ENCODE peak calls at places on chromosome 11, in five cellular contexts. T is foreskin fibroblast, C is transverse colon, Q is pancreas, J is left ventricle myocardium inferior. F is an unnamed sample.

GRCh38 chr11:122170815-122171475 is 54.9 kb upstream of the BLID start:
- DNase-seq in C (no peak), Q (no peak), J (no peak), T (peak; percentile 94), F (no peak)

GRCh38 chr11:124202951-124203350 is 19.8 kb downstream of the OR10D3 start:
- DNase-seq in J (no peak), Q (no peak), T (no peak), C (no peak), F (no peak)

GRCh38 chr11:128481135-128481534 is 106.2 kb downstream of the ETS1 start:
- DNase-seq in J (no peak), C (no peak), T (peak; percentile 76), Q (no peak), F (no peak)

GRCh38 chr11:2885017-2885675 is 429 bp downstream of the CDKN1C start:
- DNase-seq in C (peak; percentile 71), Q (peak; percentile 76), T (peak; percentile 47), J (peak; percentile 63), F (peak; percentile 70)

GRCh38 chr11:73184953-73185671 is 33.0 kb upstream of the P2RY2 start:
- DNase-seq in Q (peak; percentile 69), T (peak; percentile 29), C (peak; percentile 82), J (peak; percentile 68), F (peak; percentile 80)

GRCh38 chr11:44615913-44616806 is 50.7 kb downstream of the CD82 start:
- DNase-seq in C (no peak), J (peak; percentile 4), T (no peak), Q (no peak), F (no peak)

GRCh38 chr11:43898574-43898973 is 17.9 kb downstream of the ALKBH3 start:
- DNase-seq in T (no peak), J (no peak), C (no peak), Q (no peak), F (no peak)

GRCh38 chr11:3802016-3802790 is 4.8 kb upstream of the NUP98 start:
- DNase-seq in Q (no peak), C (no peak), T (peak; percentile 63), J (no peak), F (no peak)

GRCh38 chr11:99325807-99326206 is 305.1 kb downstream of the CNTN5 start:
- DNase-seq in J (no peak), Q (no peak), C (no peak), T (peak; percentile 1), F (no peak)

GRCh38 chr11:130001491-130002351 is 914 bp downstream of the PRDM10 start:
- DNase-seq in J (peak; percentile 27), Q (no peak), T (peak; percentile 11), C (peak; percentile 44), F (no peak)

GRCh38 chr11:44229664-44230063 is 80.3 kb downstream of the ALX4 start:
- DNase-seq in T (no peak), J (no peak), Q (no peak), C (no peak), F (no peak)

GRCh38 chr11:47980093-47980906 is at the start of gene PTPRJ:
- DNase-seq in Q (peak; percentile 71), C (peak; percentile 63), J (peak; percentile 50), T (peak; percentile 31), F (peak; percentile 67)

GRCh38 chr11:111376453-111376871 is 2.6 kb downstream of the POU2AF1 start:
- DNase-seq in Q (no peak), C (no peak), J (no peak), T (no peak), F (no peak)

GRCh38 chr11:19739872-19740271 is 27.2 kb downstream of the NAV2 start:
- DNase-seq in C (peak; percentile 22), T (no peak), J (no peak), Q (no peak), F (no peak)

GRCh38 chr11:76634934-76635333 is 35.6 kb downstream of the LRRC32 start:
- DNase-seq in J (no peak), Q (no peak), C (no peak), T (no peak), F (no peak)

GRCh38 chr11:123221611-123222010 is 26.6 kb upstream of the CLMP start:
- DNase-seq in Q (no peak), C (no peak), J (no peak), T (no peak), F (no peak)

GRCh38 chr11:109914809-109915653 is 178.2 kb upstream of the ZC3H12C start:
- DNase-seq in J (no peak), Q (no peak), T (peak; percentile 6), C (no peak), F (no peak)

GRCh38 chr11:71281901-71282300 is 29.5 kb upstream of the SHANK2 start:
- DNase-seq in J (no peak), Q (no peak), T (no peak), C (no peak), F (no peak)

GRCh38 chr11:27963370-27963769 is 144.6 kb downstream of the KIF18A start:
- DNase-seq in T (no peak), J (no peak), Q (no peak), C (no peak), F (no peak)

GRCh38 chr11:134634897-134635831 is 223.1 kb upstream of the B3GAT1 start:
- DNase-seq in C (no peak), J (no peak), Q (no peak), T (no peak), F (no peak)

GRCh38 chr11:31817621-31818493 is 6.7 kb upstream of the PAX6 start:
- DNase-seq in T (no peak), C (no peak), Q (peak; percentile 60), J (no peak), F (peak; percentile 44)

GRCh38 chr11:1564535-1565172 is 7.4 kb downstream of the DUSP8 start:
- DNase-seq in J (peak; percentile 75), Q (peak; percentile 91), T (peak; percentile 71), C (peak; percentile 69), F (peak; percentile 60)

GRCh38 chr11:40125054-40125453 is 1334.4 kb downstream of the LRRC4C start:
- DNase-seq in Q (no peak), J (no peak), T (no peak), C (no peak), F (peak; percentile 4)
- TF ChIP-seq CTCF in Q (peak; percentile 8), J (no peak), T (no peak), C (peak; percentile 17), F (no peak)

GRCh38 chr11:62816567-62816966 is 11.3 kb upstream of the NXF1 start:
- DNase-seq in T (no peak), C (no peak), Q (no peak), J (no peak), F (no peak)
- TF ChIP-seq CTCF in T (no peak), C (no peak), Q (no peak), J (no peak), F (no peak)

GRCh38 chr11:75399344-75400109 is at the start of gene RPS3:
- DNase-seq in J (peak; percentile 92), Q (peak; percentile 89), T (peak; percentile 86), C (peak; percentile 94), F (peak; percentile 93)
- TF ChIP-seq CTCF in J (peak; percentile 24), Q (no peak), T (peak; percentile 2), C (no peak), F (no peak)

GRCh38 chr11:17770917-17771316 is 36.3 kb downstream of the KCNC1 start:
- DNase-seq in T (no peak), C (no peak), J (no peak), Q (no peak), F (no peak)

GRCh38 chr11:17768547-17768946 is 34.0 kb downstream of the KCNC1 start:
- DNase-seq in J (no peak), C (no peak), T (no peak), Q (no peak), F (no peak)

GRCh38 chr11:17769218-17769617 is 34.6 kb downstream of the KCNC1 start:
- DNase-seq in C (no peak), T (no peak), J (no peak), Q (no peak), F (no peak)

GRCh38 chr11:17771415-17771814 is 36.8 kb downstream of the KCNC1 start:
- DNase-seq in C (no peak), T (no peak), Q (no peak), J (no peak), F (no peak)

GRCh38 chr11:17770048-17770652 is 35.6 kb downstream of the KCNC1 start:
- DNase-seq in J (no peak), C (peak; percentile 87), T (no peak), Q (peak; percentile 62), F (peak; percentile 87)
- TF ChIP-seq CTCF in J (no peak), C (peak; percentile 49), T (no peak), Q (no peak), F (peak; percentile 18)

GRCh38 chr11:100528872-100529416 is 158.1 kb upstream of the ARHGAP42 start:
- DNase-seq in Q (peak; percentile 18), C (no peak), T (no peak), J (no peak), F (no peak)

GRCh38 chr11:100525197-100525596 is 161.9 kb upstream of the ARHGAP42 start:
- DNase-seq in C (no peak), J (no peak), T (no peak), Q (no peak), F (no peak)

GRCh38 chr11:100525635-100526034 is 161.5 kb upstream of the ARHGAP42 start:
- DNase-seq in Q (no peak), T (no peak), C (no peak), J (no peak), F (no peak)
- TF ChIP-seq CTCF in Q (no peak), T (no peak), C (no peak), J (no peak), F (no peak)

GRCh38 chr11:12381875-12382274 is 4.5 kb downstream of the PARVA start:
- DNase-seq in Q (no peak), C (no peak), T (no peak), J (no peak), F (no peak)

GRCh38 chr11:12376259-12376971 is 956 bp upstream of the PARVA start:
- DNase-seq in Q (peak; percentile 85), T (peak; percentile 65), J (peak; percentile 50), C (peak; percentile 27), F (peak; percentile 46)

GRCh38 chr11:12377106-12377823 is at the start of gene PARVA:
- DNase-seq in J (peak; percentile 76), T (peak; percentile 81), C (peak; percentile 76), Q (peak; percentile 76), F (peak; percentile 67)

GRCh38 chr11:12380565-12381325 is 3.4 kb downstream of the PARVA start:
- DNase-seq in C (no peak), Q (no peak), J (peak; percentile 20), T (no peak), F (no peak)

GRCh38 chr11:12377824-12378593 is 638 bp downstream of the PARVA start:
- DNase-seq in C (peak; percentile 86), T (peak; percentile 79), J (peak; percentile 74), Q (peak; percentile 87), F (peak; percentile 88)
- TF ChIP-seq CTCF in C (peak; percentile 25), T (no peak), J (peak; percentile 41), Q (peak; percentile 9), F (peak; percentile 17)

GRCh38 chr11:61609970-61610347 is 29.1 kb upstream of the SYT7 start:
- DNase-seq in C (no peak), Q (peak; percentile 47), T (no peak), J (no peak), F (no peak)
- TF ChIP-seq CTCF in C (no peak), Q (no peak), T (no peak), J (peak; percentile 35), F (no peak)

GRCh38 chr11:116375221-116375620 is 397.6 kb downstream of the BUD13 start:
- DNase-seq in Q (no peak), T (no peak), C (no peak), J (no peak), F (no peak)
- TF ChIP-seq CTCF in Q (no peak), T (no peak), C (no peak), J (no peak), F (no peak)

GRCh38 chr11:114180301-114181055 is 115.7 kb upstream of the NNMT start:
- DNase-seq in Q (peak; percentile 67), C (peak; percentile 80), J (no peak), T (no peak), F (peak; percentile 78)
- TF ChIP-seq CTCF in Q (peak; percentile 58), C (peak; percentile 63), J (peak; percentile 71), T (peak; percentile 44), F (peak; percentile 55)